ENCODE peak calls at places on chromosomes 16 and 17, in four cellular contexts. One of them, this sample, is unnamed.

GRCh38 chr16:65121870-65122723 is at the start of gene CDH11:
- DNase-seq in tibial nerve: peak; percentile 41
- DNase-seq in neural progenitor cell: peak; percentile 93
- DNase-seq in nephron progenitor cell: peak; percentile 84
- DNase-seq in this sample: peak; percentile 56

GRCh38 chr16:75296606-75297005 is 45.2 kb upstream of the BCAR1 start:
- DNase-seq in tibial nerve: no peak
- DNase-seq in neural progenitor cell: no peak
- DNase-seq in nephron progenitor cell: no peak
- DNase-seq in this sample: no peak

GRCh38 chr16:78129349-78129748 is 29.9 kb downstream of the WWOX start:
- DNase-seq in tibial nerve: no peak
- DNase-seq in neural progenitor cell: no peak
- DNase-seq in nephron progenitor cell: no peak
- DNase-seq in this sample: no peak

GRCh38 chr16:72992142-72992601 is 55.8 kb downstream of the ZFHX3 start:
- DNase-seq in tibial nerve: no peak
- DNase-seq in neural progenitor cell: peak; percentile 85
- DNase-seq in nephron progenitor cell: peak; percentile 54
- DNase-seq in this sample: no peak

GRCh38 chr17:8264836-8265542 is 15.9 kb downstream of the PFAS start:
- DNase-seq in tibial nerve: no peak
- DNase-seq in neural progenitor cell: no peak
- DNase-seq in nephron progenitor cell: no peak
- DNase-seq in this sample: no peak

GRCh38 chr17:18203308-18203707 is 19.7 kb downstream of the ALKBH5 start:
- DNase-seq in tibial nerve: no peak
- DNase-seq in neural progenitor cell: no peak
- DNase-seq in nephron progenitor cell: no peak
- DNase-seq in this sample: no peak

GRCh38 chr16:8634991-8635736 is 13.7 kb downstream of the METTL22 start:
- DNase-seq in tibial nerve: no peak
- DNase-seq in neural progenitor cell: peak; percentile 80
- DNase-seq in nephron progenitor cell: peak; percentile 51
- DNase-seq in this sample: no peak

GRCh38 chr17:57750930-57751329 is 5.8 kb upstream of the CCDC182 start:
- DNase-seq in tibial nerve: no peak
- DNase-seq in neural progenitor cell: no peak
- DNase-seq in nephron progenitor cell: no peak
- DNase-seq in this sample: no peak

GRCh38 chr17:29546085-29546484 is 20.8 kb downstream of the ABHD15 start:
- DNase-seq in tibial nerve: no peak
- DNase-seq in neural progenitor cell: no peak
- DNase-seq in nephron progenitor cell: no peak
- DNase-seq in this sample: no peak

GRCh38 chr17:81902023-81902652 is at the start of gene NPB:
- DNase-seq in tibial nerve: no peak
- DNase-seq in neural progenitor cell: peak; percentile 74
- DNase-seq in nephron progenitor cell: peak; percentile 65
- DNase-seq in this sample: peak; percentile 23

GRCh38 chr16:31703526-31704128 is 170.0 kb upstream of the ZNF267 start:
- DNase-seq in tibial nerve: no peak
- DNase-seq in neural progenitor cell: no peak
- DNase-seq in nephron progenitor cell: no peak
- DNase-seq in this sample: no peak

GRCh38 chr16:17994027-17994426 is 342.5 kb downstream of the NPIPA8 start:
- DNase-seq in tibial nerve: no peak
- DNase-seq in neural progenitor cell: no peak
- DNase-seq in nephron progenitor cell: no peak
- DNase-seq in this sample: no peak

GRCh38 chr17:57662644-57663308 is 82.3 kb downstream of the CCDC182 start:
- DNase-seq in tibial nerve: peak; percentile 88
- DNase-seq in neural progenitor cell: peak; percentile 97
- DNase-seq in nephron progenitor cell: peak; percentile 94
- DNase-seq in this sample: peak; percentile 91

GRCh38 chr17:78344666-78345065 is 15.2 kb downstream of the SOCS3 start:
- DNase-seq in tibial nerve: no peak
- DNase-seq in neural progenitor cell: no peak
- DNase-seq in nephron progenitor cell: no peak
- DNase-seq in this sample: no peak

GRCh38 chr17:78342438-78343098 is 17.3 kb downstream of the SOCS3 start:
- DNase-seq in tibial nerve: no peak
- DNase-seq in neural progenitor cell: no peak
- DNase-seq in nephron progenitor cell: no peak
- DNase-seq in this sample: no peak

GRCh38 chr17:78343433-78344201 is 16.3 kb downstream of the SOCS3 start:
- DNase-seq in tibial nerve: no peak
- DNase-seq in neural progenitor cell: no peak
- DNase-seq in nephron progenitor cell: no peak
- DNase-seq in this sample: no peak

GRCh38 chr17:78341559-78342437 is 18.1 kb downstream of the SOCS3 start:
- DNase-seq in tibial nerve: peak; percentile 66
- DNase-seq in neural progenitor cell: peak; percentile 90
- DNase-seq in nephron progenitor cell: peak; percentile 83
- DNase-seq in this sample: peak; percentile 67

DNA sequence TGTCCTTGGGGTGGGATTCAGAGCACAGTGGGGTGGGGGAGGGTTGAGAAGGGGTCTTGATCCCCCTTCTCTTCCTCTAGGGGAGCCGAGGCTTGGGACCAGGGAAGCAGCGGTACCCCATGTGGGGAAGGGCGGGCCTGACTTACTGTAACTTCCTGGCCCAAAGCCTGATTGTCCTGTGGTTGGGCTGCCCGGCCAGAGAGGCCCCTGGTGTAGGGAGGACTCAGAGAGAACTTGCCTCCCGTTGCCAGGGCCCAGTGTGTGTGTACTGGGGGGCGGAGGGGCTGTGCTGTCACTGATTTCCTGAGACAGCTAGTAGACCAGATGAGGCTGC is 16.8 kb downstream of the SOCS3 start:
- DNase-seq in tibial nerve: no peak
- DNase-seq in neural progenitor cell: no peak
- DNase-seq in nephron progenitor cell: no peak
- DNase-seq in this sample: no peak
- TF ChIP-seq CTCF in tibial nerve: no peak
- TF ChIP-seq CTCF in neural progenitor cell: no peak
- TF ChIP-seq CTCF in nephron progenitor cell: no peak
- TF ChIP-seq CTCF in this sample: no peak

DNA sequence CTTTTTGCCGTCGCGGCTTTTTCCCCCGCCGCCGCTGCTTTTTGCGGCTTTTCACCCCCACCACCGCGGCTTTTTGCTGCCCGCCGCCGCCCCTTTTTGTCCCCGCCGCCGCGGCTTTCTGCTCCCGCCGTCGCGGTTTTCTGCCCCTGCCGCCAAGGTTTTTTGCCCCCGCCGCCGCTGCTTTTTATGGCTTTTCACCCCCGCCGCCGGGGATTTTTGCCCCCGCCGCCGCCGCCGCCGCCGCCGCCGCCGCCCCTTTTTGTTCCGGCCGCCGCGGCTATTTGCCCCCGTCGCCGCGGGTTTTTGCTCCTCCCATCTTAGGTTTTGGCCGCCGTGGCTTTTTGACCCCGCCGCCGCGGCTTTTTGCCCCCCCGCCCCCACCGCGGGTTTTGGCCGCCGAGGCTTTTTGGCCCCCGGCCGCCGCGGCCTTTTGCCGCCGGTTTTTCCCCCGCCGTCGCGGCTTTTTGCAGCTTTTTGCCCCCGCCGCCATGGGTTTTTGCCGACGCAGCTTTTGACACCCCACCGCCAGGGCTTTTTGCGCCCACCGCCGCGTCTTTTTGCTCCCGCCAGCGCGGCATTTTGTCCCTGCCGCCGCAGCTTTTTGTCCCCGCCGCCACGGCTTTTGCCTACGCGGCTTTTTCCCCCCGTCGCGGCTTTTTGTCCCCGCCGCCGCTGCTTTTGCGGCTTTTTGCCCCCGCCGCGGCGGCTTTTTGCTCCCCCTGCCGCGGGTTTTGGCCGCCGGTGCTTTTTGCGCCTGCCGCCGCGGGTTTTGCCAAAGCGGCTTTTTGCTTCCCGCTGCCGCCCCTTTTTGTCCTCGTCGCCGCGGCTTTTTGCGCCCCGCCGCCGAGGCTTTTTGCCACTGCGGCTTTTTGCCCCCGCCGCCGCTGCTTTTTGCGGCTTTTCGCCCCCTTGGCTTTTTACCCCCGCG is 519.4 kb upstream of the WSB1 start:
- DNase-seq in tibial nerve: no peak
- DNase-seq in neural progenitor cell: no peak
- DNase-seq in nephron progenitor cell: no peak
- DNase-seq in this sample: no peak
- TF ChIP-seq CTCF in tibial nerve: no peak
- TF ChIP-seq CTCF in neural progenitor cell: no peak
- TF ChIP-seq CTCF in nephron progenitor cell: no peak
- TF ChIP-seq CTCF in this sample: no peak

GRCh38 chr17:80104956-80105375 is 3.6 kb downstream of the GAA start:
- DNase-seq in tibial nerve: no peak
- DNase-seq in neural progenitor cell: no peak
- DNase-seq in nephron progenitor cell: no peak
- DNase-seq in this sample: peak; percentile 16
- TF ChIP-seq CTCF in tibial nerve: no peak
- TF ChIP-seq CTCF in neural progenitor cell: no peak
- TF ChIP-seq CTCF in nephron progenitor cell: no peak
- TF ChIP-seq CTCF in this sample: no peak

GRCh38 chr16:79767597-79768280 is 167.2 kb upstream of the MAF start:
- DNase-seq in tibial nerve: no peak
- DNase-seq in neural progenitor cell: peak; percentile 78
- DNase-seq in nephron progenitor cell: no peak
- DNase-seq in this sample: no peak
- TF ChIP-seq CTCF in tibial nerve: no peak
- TF ChIP-seq CTCF in neural progenitor cell: peak; percentile 39
- TF ChIP-seq CTCF in nephron progenitor cell: no peak
- TF ChIP-seq CTCF in this sample: no peak

GRCh38 chr17:79566251-79566955 is 44.4 kb downstream of the RBFOX3 start:
- DNase-seq in tibial nerve: no peak
- DNase-seq in neural progenitor cell: no peak
- DNase-seq in nephron progenitor cell: no peak
- DNase-seq in this sample: no peak
- TF ChIP-seq CTCF in tibial nerve: no peak
- TF ChIP-seq CTCF in neural progenitor cell: no peak
- TF ChIP-seq CTCF in nephron progenitor cell: no peak
- TF ChIP-seq CTCF in this sample: no peak

GRCh38 chr16:85371948-85372347 is 241.2 kb upstream of the GSE1 start:
- DNase-seq in tibial nerve: no peak
- DNase-seq in neural progenitor cell: no peak
- DNase-seq in nephron progenitor cell: no peak
- DNase-seq in this sample: no peak

GRCh38 chr16:85372627-85373372 is 240.3 kb upstream of the GSE1 start:
- DNase-seq in tibial nerve: no peak
- DNase-seq in neural progenitor cell: no peak
- DNase-seq in nephron progenitor cell: no peak
- DNase-seq in this sample: no peak

GRCh38 chr16:85369741-85370528 is 243.2 kb upstream of the GSE1 start:
- DNase-seq in tibial nerve: peak; percentile 44
- DNase-seq in neural progenitor cell: peak; percentile 67
- DNase-seq in nephron progenitor cell: peak; percentile 86
- DNase-seq in this sample: peak; percentile 77

GRCh38 chr16:85370543-85370880 is 242.6 kb upstream of the GSE1 start:
- DNase-seq in tibial nerve: no peak
- DNase-seq in neural progenitor cell: no peak
- DNase-seq in nephron progenitor cell: no peak
- DNase-seq in this sample: no peak

GRCh38 chr16:85370881-85371651 is 242.1 kb upstream of the GSE1 start:
- DNase-seq in tibial nerve: peak; percentile 46
- DNase-seq in neural progenitor cell: no peak
- DNase-seq in nephron progenitor cell: peak; percentile 39
- DNase-seq in this sample: no peak
- TF ChIP-seq CTCF in tibial nerve: no peak
- TF ChIP-seq CTCF in neural progenitor cell: no peak
- TF ChIP-seq CTCF in nephron progenitor cell: no peak
- TF ChIP-seq CTCF in this sample: no peak

GRCh38 chr16:29900102-29900887 is at the start of gene ASPHD1:
- DNase-seq in tibial nerve: peak; percentile 21
- DNase-seq in neural progenitor cell: peak; percentile 92
- DNase-seq in nephron progenitor cell: peak; percentile 65
- DNase-seq in this sample: no peak

GRCh38 chr16:29900888-29901606 is 759 bp downstream of the ASPHD1 start:
- DNase-seq in tibial nerve: no peak
- DNase-seq in neural progenitor cell: peak; percentile 31
- DNase-seq in nephron progenitor cell: no peak
- DNase-seq in this sample: no peak

GRCh38 chr16:29898786-29899515 is 399 bp downstream of the SEZ6L2 start:
- DNase-seq in tibial nerve: no peak
- DNase-seq in neural progenitor cell: peak; percentile 80
- DNase-seq in nephron progenitor cell: peak; percentile 44
- DNase-seq in this sample: peak; percentile 50

GRCh38 chr16:29898135-29898534 is 1.2 kb downstream of the SEZ6L2 start:
- DNase-seq in tibial nerve: no peak
- DNase-seq in neural progenitor cell: peak; percentile 76
- DNase-seq in nephron progenitor cell: peak; percentile 63
- DNase-seq in this sample: no peak

DNA sequence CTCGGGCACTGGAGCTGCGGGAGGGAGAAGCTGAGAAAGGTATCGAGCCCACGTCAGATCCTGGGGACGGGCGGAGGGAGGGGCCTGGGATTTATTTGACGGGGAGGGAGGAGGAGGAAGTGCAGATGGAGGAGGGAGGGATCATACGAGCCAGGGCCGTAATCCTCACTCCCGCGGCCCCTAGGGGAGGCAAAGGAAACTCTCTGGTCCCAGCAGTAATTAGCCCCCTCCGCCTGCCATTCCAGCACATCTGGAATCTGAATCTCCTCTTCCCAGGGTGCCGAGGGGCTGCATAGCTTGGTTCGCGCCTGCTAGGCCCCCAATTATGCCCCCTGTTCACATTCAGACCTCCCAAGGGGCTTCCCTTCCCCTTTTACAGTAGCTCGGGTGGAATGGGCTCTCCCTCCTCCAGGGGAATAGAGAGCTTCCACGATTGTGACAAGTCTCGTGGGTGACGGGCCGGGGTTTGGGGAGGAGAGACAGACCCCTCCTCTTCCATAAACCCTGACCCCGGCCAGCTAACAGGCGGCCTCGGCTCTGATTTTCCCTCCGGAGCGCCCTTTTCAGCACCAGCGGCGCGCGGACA is at the start of gene SEZ6L2:
- DNase-seq in tibial nerve: no peak
- DNase-seq in neural progenitor cell: peak; percentile 92
- DNase-seq in nephron progenitor cell: peak; percentile 98
- DNase-seq in this sample: peak; percentile 92
- TF ChIP-seq CTCF in tibial nerve: no peak
- TF ChIP-seq CTCF in neural progenitor cell: peak; percentile 34
- TF ChIP-seq CTCF in nephron progenitor cell: no peak
- TF ChIP-seq CTCF in this sample: no peak